ENCODE peak calls at places on chromosomes 11 and 22, in seven cellular contexts. N, C, V, F, L, H and Y are unnamed samples.

GRCh38 chr11:19766810-19767209 is 54.2 kb downstream of the NAV2 start:
- DNase-seq in V (no peak), F (no peak), L (no peak), N (no peak), H (no peak), C (no peak), Y (no peak)

GRCh38 chr22:49577168-49578060 is 250.3 kb downstream of the BRD1 start:
- DNase-seq in F (no peak), L (no peak), H (no peak), V (no peak), N (no peak), C (no peak), Y (no peak)

GRCh38 chr11:97471480-97471879 is 1081.7 kb downstream of the JRKL start:
- DNase-seq in N (no peak), H (no peak), C (no peak), V (no peak), L (no peak), F (no peak), Y (no peak)

GRCh38 chr22:24515025-24515338 is 19.9 kb downstream of the UPB1 start:
- DNase-seq in C (no peak), N (no peak), V (no peak), H (no peak), L (no peak), F (no peak), Y (no peak)

GRCh38 chr22:41915035-41915782 is at the start of gene SHISA8:
- DNase-seq in H (peak), F (no peak), C (no peak), V (peak), N (no peak), L (no peak), Y (peak)

GRCh38 chr11:61174275-61174674 is 13.0 kb upstream of the VPS37C start:
- DNase-seq in N (no peak), H (no peak), L (no peak), F (no peak), C (no peak), V (no peak), Y (no peak)

GRCh38 chr11:34065505-34066203 is 14.1 kb downstream of the CAPRIN1 start:
- DNase-seq in H (peak), V (peak), N (no peak), F (no peak), C (no peak), L (no peak), Y (no peak)

GRCh38 chr11:55942785-55943392 is 6.7 kb upstream of the OR5I1 start:
- DNase-seq in C (peak), F (peak), L (no peak), N (no peak), H (peak), V (peak), Y (no peak)

GRCh38 chr22:49284389-49284788 is 543.3 kb downstream of the BRD1 start:
- DNase-seq in H (no peak), F (no peak), C (no peak), V (no peak), L (no peak), N (no peak), Y (no peak)

GRCh38 chr11:94649254-94649653 is 82.1 kb downstream of the PIWIL4 start:
- DNase-seq in L (no peak), N (no peak), H (no peak), F (no peak), V (no peak), C (no peak), Y (no peak)

GRCh38 chr11:72144807-72145565 is 9.5 kb downstream of the FOLR3 start:
- DNase-seq in N (peak), H (peak), F (peak), C (peak), V (no peak), L (no peak), Y (no peak)

GRCh38 chr11:15930442-15931025 is 425.8 kb downstream of the SOX6 start:
- DNase-seq in V (no peak), L (no peak), F (no peak), C (no peak), H (no peak), N (no peak), Y (no peak)

GRCh38 chr11:117941163-117941707 is 12.0 kb upstream of the TMPRSS13 start:
- DNase-seq in V (no peak), F (no peak), H (no peak), N (no peak), C (peak), L (no peak), Y (no peak)

GRCh38 chr11:122756417-122756816 is 81.9 kb upstream of the CRTAM start:
- DNase-seq in H (no peak), F (no peak), V (peak), N (no peak), L (peak), C (no peak), Y (no peak)

GRCh38 chr22:49269371-49269770 is 558.3 kb downstream of the BRD1 start:
- DNase-seq in F (no peak), H (no peak), N (no peak), L (no peak), C (no peak), V (no peak), Y (no peak)

GRCh38 chr22:30998329-30998728 is 29.3 kb downstream of the TUG1 start:
- DNase-seq in F (no peak), H (no peak), N (no peak), C (no peak), L (no peak), V (no peak), Y (no peak)

GRCh38 chr11:36557991-36558390 is 9.8 kb upstream of the RAG1 start:
- DNase-seq in N (no peak), H (no peak), L (no peak), C (peak), F (no peak), V (no peak), Y (no peak)

GRCh38 chr11:116865696-116866095 is 28.3 kb upstream of the APOA1 start:
- DNase-seq in H (peak), V (no peak), N (peak), F (no peak), L (no peak), C (no peak), Y (no peak)

GRCh38 chr11:126423743-126424142 is 68.3 kb downstream of the ST3GAL4 start:
- DNase-seq in N (no peak), V (no peak), L (no peak), F (no peak), H (no peak), C (no peak), Y (no peak)

GRCh38 chr11:72174299-72175070 is 17.5 kb upstream of the FOLR1 start:
- DNase-seq in V (no peak), N (no peak), L (no peak), F (no peak), C (peak), H (no peak), Y (no peak)

GRCh38 chr11:30697032-30697431 is 110.9 kb upstream of the MPPED2 start:
- DNase-seq in H (no peak), V (no peak), N (no peak), L (no peak), F (no peak), C (no peak), Y (no peak)

GRCh38 chr22:17562906-17563870 is at the start of gene SLC25A18:
- DNase-seq in L (peak), V (no peak), C (no peak), H (peak), N (no peak), F (no peak), Y (peak)

GRCh38 chr11:67111261-67111660 is 7.8 kb upstream of the KDM2A start:
- DNase-seq in F (no peak), H (peak), L (no peak), C (no peak), V (no peak), N (no peak), Y (no peak)

GRCh38 chr11:127106938-127107337 is 106.4 kb upstream of the KIRREL3 start:
- DNase-seq in L (no peak), H (no peak), N (no peak), V (no peak), C (no peak), F (no peak), Y (no peak)

GRCh38 chr11:99257131-99257530 is 236.4 kb downstream of the CNTN5 start:
- DNase-seq in F (no peak), C (peak), V (no peak), H (peak), L (no peak), N (no peak), Y (no peak)

GRCh38 chr11:21263026-21263425 is 593.6 kb downstream of the NELL1 start:
- DNase-seq in F (no peak), N (no peak), C (no peak), L (no peak), H (no peak), V (no peak), Y (no peak)

GRCh38 chr11:45761659-45762058 is 43.3 kb upstream of the SLC35C1 start:
- DNase-seq in N (no peak), H (no peak), L (no peak), C (no peak), V (no peak), F (no peak), Y (no peak)

GRCh38 chr11:116390963-116391362 is 381.8 kb downstream of the BUD13 start:
- DNase-seq in C (no peak), F (no peak), H (no peak), L (no peak), V (no peak), N (no peak), Y (no peak)

GRCh38 chr11:77636738-77637344 is 753 bp downstream of the CLNS1A start:
- DNase-seq in N (no peak), C (no peak), L (no peak), H (peak), V (no peak), F (no peak), Y (no peak)

GRCh38 chr11:133955945-133956421 is 785 bp downstream of the IGSF9B start:
- DNase-seq in C (no peak), H (no peak), N (no peak), L (no peak), F (no peak), V (no peak), Y (no peak)

GRCh38 chr11:75159081-75159953 is 8.4 kb downstream of the SLCO2B1 start:
- DNase-seq in H (no peak), V (no peak), N (no peak), F (no peak), C (no peak), L (no peak), Y (no peak)

GRCh38 chr11:1218788-1219445 is 3.9 kb upstream of the MUC5B start:
- DNase-seq in F (no peak), N (no peak), H (no peak), C (no peak), V (no peak), L (no peak), Y (no peak)

GRCh38 chr22:50201191-50202129 is 649 bp downstream of the SELENOO start:
- DNase-seq in F (no peak), N (no peak), L (no peak), H (no peak), V (no peak), C (no peak), Y (no peak)

GRCh38 chr22:46619830-46620501 is at the start of gene GRAMD4:
- DNase-seq in N (no peak), F (no peak), H (peak), C (no peak), V (no peak), L (peak), Y (peak)

GRCh38 chr11:63915961-63916836 is 765 bp downstream of the RCOR2 start:
- DNase-seq in N (no peak), L (peak), C (no peak), V (peak), H (peak), F (no peak), Y (peak)

GRCh38 chr11:77842451-77843121 is 21.6 kb downstream of the AAMDC start:
- DNase-seq in N (no peak), C (peak), F (peak), L (no peak), H (peak), V (no peak), Y (no peak)

GRCh38 chr11:46916251-46916650 is 2.1 kb downstream of the LRP4 start:
- DNase-seq in C (no peak), V (no peak), L (no peak), F (no peak), H (no peak), N (no peak), Y (no peak)

GRCh38 chr11:32137263-32137662 is 46.4 kb downstream of the RCN1 start:
- DNase-seq in F (peak), C (peak), V (no peak), L (no peak), H (peak), N (peak), Y (no peak)

DNA sequence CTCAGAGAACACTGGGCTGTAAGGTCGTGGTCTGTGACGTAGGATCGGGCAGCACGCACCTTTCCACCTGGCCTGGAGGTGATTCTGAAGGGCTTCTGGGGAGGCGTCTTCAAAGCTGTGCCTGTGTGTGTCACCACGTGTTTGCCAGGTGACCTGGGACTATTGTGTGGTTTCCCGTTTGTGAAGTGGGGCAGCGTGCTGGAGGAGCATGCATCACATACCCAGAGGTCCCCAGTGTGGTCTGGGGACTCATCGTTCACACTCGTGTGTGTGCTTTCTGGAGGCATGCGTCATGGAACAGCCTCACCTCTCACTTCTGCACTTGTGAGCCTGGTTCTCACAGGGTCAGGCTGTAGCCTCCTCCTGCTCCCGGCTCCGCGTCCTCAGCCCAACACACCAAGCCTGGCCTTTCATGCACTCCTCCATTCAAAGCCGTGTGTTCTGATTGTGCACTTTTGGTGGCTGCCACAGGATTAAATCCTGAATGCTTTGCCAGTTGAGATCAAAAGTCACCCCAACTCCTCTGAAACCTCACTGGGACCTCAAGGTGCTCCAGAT is 106.3 kb downstream of the KCNQ1OT1 start:
- DNase-seq in F (no peak), C (no peak), H (no peak), L (no peak), N (no peak), V (no peak), Y (no peak)
- TF ChIP-seq CTCF in F (no peak), C (no peak), H (no peak), L (no peak), N (no peak), V (no peak), Y (no peak)

GRCh38 chr11:130623909-130624668 is 175.6 kb downstream of the ADAMTS15 start:
- DNase-seq in V (no peak), H (peak), C (no peak), L (no peak), F (no peak), N (no peak), Y (no peak)
- TF ChIP-seq CTCF in V (no peak), H (peak), C (no peak), L (no peak), F (peak), N (no peak), Y (no peak)

DNA sequence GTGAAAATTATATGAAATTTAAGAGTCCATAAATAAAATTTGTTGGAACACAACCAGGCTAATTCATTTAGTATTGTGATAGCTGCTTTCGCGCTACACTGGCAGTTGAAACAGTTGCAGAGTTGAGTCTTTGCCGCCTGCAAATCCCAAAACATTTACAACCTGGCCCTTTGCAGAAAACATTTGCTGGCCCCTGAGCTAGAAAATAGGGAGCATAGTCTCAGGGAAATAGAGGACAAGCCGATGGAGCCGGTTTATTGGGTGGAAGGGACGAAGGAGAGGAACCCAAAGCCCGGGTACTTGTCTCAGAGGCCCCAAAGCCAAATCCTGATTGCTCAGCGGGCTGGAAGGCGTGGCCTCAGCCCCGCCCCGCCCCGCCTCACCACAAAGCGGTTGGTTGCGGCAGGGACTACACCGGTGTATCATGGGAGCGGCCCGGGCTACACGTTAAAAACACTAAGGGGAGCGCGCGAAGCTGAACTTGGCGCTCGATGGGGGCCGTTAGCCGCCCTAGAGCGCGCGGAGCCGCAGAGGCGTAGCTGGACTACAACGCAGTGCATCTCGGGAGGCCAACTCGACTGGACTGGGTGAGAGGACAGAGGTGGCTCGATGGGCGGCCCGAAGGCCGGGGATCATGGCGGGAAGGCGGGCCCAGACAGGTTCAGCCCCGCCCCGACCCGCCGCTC is 347 bp upstream of the SAC3D1 start:
- DNase-seq in H (peak), F (peak), N (peak), V (peak), C (peak), L (peak), Y (peak)
- TF ChIP-seq CTCF in H (no peak), F (no peak), N (no peak), V (no peak), C (no peak), L (no peak), Y (no peak)

GRCh38 chr11:35274909-35275807 is 136.2 kb downstream of the CD44 start:
- DNase-seq in H (no peak), C (peak), V (no peak), F (no peak), L (peak), N (no peak), Y (no peak)
- TF ChIP-seq CTCF in H (no peak), C (peak), V (no peak), F (no peak), L (no peak), N (no peak), Y (no peak)

DNA sequence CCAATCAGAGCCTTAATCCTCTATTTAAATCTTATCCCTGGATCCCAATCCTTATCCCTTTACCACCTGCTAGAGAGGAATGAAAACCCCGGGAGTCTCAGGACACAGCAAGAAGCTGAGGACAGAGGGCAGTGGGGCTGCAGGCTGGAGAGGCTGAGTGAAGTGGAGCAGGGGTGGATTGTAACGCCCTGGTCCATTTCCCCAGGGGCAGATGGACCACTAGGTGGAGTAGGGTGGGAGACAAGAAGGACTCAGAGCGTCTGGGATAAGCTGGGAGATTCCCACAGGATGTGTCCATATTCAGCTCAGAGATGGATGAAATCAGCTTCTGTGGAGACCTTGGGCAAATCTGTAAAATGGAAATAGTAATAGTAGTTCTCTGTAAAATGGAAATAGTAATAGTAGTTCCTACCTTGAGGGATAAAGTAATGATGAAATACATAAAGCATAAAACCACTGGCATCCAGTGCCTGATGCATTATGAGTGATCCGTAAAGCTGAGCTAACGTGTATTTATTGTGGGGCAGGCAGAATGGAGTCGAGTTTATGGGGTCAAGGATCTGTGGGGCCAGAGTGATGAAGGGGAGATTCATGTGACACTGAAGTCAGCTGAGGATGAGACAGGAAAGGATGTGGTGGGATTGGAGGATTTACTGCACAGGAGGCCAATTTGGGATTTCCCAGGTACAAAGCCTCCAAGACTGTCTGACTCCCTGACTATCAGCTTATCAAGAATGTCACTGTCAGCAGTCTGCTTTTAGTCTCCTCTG is 1.9 kb upstream of the ROBO4 start:
- DNase-seq in L (no peak), H (no peak), N (no peak), V (no peak), C (no peak), F (no peak), Y (peak)
- TF ChIP-seq CTCF in L (no peak), H (no peak), N (no peak), V (no peak), C (no peak), F (peak), Y (peak)

DNA sequence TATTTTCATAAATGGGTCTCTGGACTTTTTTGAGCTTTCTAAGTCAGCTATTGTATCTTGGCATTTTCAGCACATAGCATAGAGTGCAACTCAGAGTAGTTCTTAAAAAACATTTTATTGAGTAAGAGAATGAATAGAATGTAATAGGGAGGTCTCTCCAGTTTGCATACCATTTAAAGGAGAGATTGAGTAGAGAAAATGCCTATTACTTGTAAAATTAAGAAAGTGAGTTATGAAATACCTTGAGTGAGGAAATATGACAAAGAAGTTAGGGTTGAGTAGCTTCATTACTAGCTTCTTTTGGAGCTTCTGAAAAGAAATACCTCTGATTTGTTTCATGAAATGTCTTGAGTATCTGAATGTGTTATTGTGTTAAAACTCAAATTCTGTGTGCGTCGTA is 140.0 kb downstream of the AASDHPPT start:
- DNase-seq in F (no peak), L (no peak), H (peak), V (no peak), N (no peak), C (peak), Y (no peak)
- TF ChIP-seq CTCF in F (no peak), L (no peak), H (no peak), V (no peak), N (no peak), C (no peak), Y (no peak)